ENCODE peak calls at places on chromosomes 5 and 9, in four cellular contexts. H is GM12865; C is GM13976; D is activated CD4-positive, alpha-beta T cell treated with anti-CD3 and anti-CD28 coated beads for 1 hour. M is an unnamed sample.

GRCh38 chr9:98706651-98707103 is 2.1 kb downstream of the GABBR2 start:
- DNase-seq in H (no peak), C (no peak), D (no peak), M (no peak)

GRCh38 chr5:115685480-115685879 is 59.6 kb upstream of the TMED7 start:
- DNase-seq in H (no peak), C (no peak), D (no peak), M (no peak)

GRCh38 chr9:34046784-34047379 is 1.8 kb downstream of the UBAP2 start:
- DNase-seq in H (peak), C (no peak), D (no peak), M (peak)

GRCh38 chr9:88949961-88950340 is 41.3 kb upstream of the S1PR3 start:
- DNase-seq in H (peak), C (no peak), D (no peak), M (no peak)

GRCh38 chr5:73783823-73784222 is 157.8 kb downstream of the ARHGEF28 start:
- DNase-seq in H (peak), C (no peak), D (no peak), M (no peak)

GRCh38 chr5:14109771-14110170 is 33.4 kb upstream of the TRIO start:
- DNase-seq in H (no peak), C (no peak), D (no peak), M (no peak)

GRCh38 chr5:116479776-116480675 is 94.6 kb downstream of the SEMA6A start:
- DNase-seq in H (no peak), C (no peak), D (no peak), M (no peak)

GRCh38 chr9:99748690-99749089 is 73.0 kb upstream of the NR4A3 start:
- DNase-seq in H (no peak), C (no peak), D (no peak), M (no peak)

GRCh38 chr9:84953797-84954695 is 284.5 kb downstream of the NTRK2 start:
- DNase-seq in H (peak), C (peak), D (no peak), M (no peak)

GRCh38 chr5:151284392-151284967 is 19.1 kb downstream of the SLC36A3 start:
- DNase-seq in H (peak), C (peak), D (no peak), M (no peak)

GRCh38 chr9:89808076-89808701 is 203.4 kb downstream of the GADD45G start:
- DNase-seq in H (peak), C (no peak), D (no peak), M (no peak)

GRCh38 chr5:135309391-135310327 is 89.4 kb downstream of the MACROH2A1 start:
- DNase-seq in H (no peak), C (no peak), D (no peak), M (no peak)

GRCh38 chr5:145937432-145938250 is 1.3 kb downstream of the SH3RF2 start:
- DNase-seq in H (peak), C (peak), D (no peak), M (no peak)

GRCh38 chr9:83199240-83199639 is 136.3 kb upstream of the RASEF start:
- DNase-seq in H (peak), C (no peak), D (no peak), M (no peak)

GRCh38 chr9:138044485-138045383 is 167.2 kb downstream of the CACNA1B start:
- DNase-seq in H (no peak), C (no peak), D (no peak), M (no peak)

GRCh38 chr9:69542942-69543704 is 129.0 kb downstream of the APBA1 start:
- DNase-seq in H (no peak), C (no peak), D (no peak), M (no peak)

GRCh38 chr5:40220260-40220659 is 459.5 kb upstream of the PTGER4 start:
- DNase-seq in H (no peak), C (no peak), D (no peak), M (no peak)

GRCh38 chr9:16371306-16371705 is 499.2 kb downstream of the BNC2 start:
- DNase-seq in H (peak), C (no peak), D (no peak), M (no peak)

GRCh38 chr9:126146254-126147145 is 180.1 kb upstream of the MVB12B start:
- DNase-seq in H (peak), C (peak), D (no peak), M (peak)

GRCh38 chr9:134403292-134403681 is 77.0 kb downstream of the RXRA start:
- DNase-seq in H (no peak), C (no peak), D (no peak), M (no peak)

GRCh38 chr9:134185536-134186011 is 21.2 kb upstream of the RNU6ATAC start:
- DNase-seq in H (peak), C (no peak), D (no peak), M (no peak)

GRCh38 chr9:125296843-125297372 is 35.3 kb downstream of the GAPVD1 start:
- DNase-seq in H (no peak), C (no peak), D (no peak), M (no peak)

GRCh38 chr5:66585291-66585690 is 10.9 kb upstream of the MAST4 start:
- DNase-seq in H (no peak), C (no peak), D (no peak), M (no peak)

GRCh38 chr5:90933298-90933697 is 374.7 kb downstream of the ADGRV1 start:
- DNase-seq in H (no peak), C (no peak), D (no peak), M (no peak)

GRCh38 chr9:92947268-92948031 is at the start of gene FGD3:
- DNase-seq in H (no peak), C (peak), D (no peak), M (no peak)

GRCh38 chr5:53019320-53019719 is 30.2 kb downstream of the ITGA2 start:
- DNase-seq in H (no peak), C (no peak), D (no peak), M (no peak)

GRCh38 chr5:142878638-142879037 is 108.5 kb downstream of the ARHGAP26 start:
- DNase-seq in H (no peak), C (no peak), D (no peak), M (no peak)

GRCh38 chr5:103059525-103059924 is 60.4 kb downstream of the GIN1 start:
- DNase-seq in H (no peak), C (no peak), D (no peak), M (no peak)

GRCh38 chr9:6007770-6008168 is 7.7 kb downstream of the RANBP6 start:
- DNase-seq in H (peak), C (peak), D (peak), M (no peak)

GRCh38 chr9:133973791-133974630 is 18.1 kb downstream of the VAV2 start:
- DNase-seq in H (no peak), C (no peak), D (no peak), M (no peak)

GRCh38 chr9:71763752-71764332 is 4.5 kb downstream of the CEMIP2 start:
- DNase-seq in H (no peak), C (no peak), D (no peak), M (no peak)

GRCh38 chr9:112072721-112073553 is 102.2 kb downstream of the SUSD1 start:
- DNase-seq in H (no peak), C (no peak), D (no peak), M (no peak)

GRCh38 chr5:173718469-173718868 is 102.0 kb upstream of the BOD1 start:
- DNase-seq in H (no peak), C (no peak), D (no peak), M (no peak)

GRCh38 chr5:154762700-154763099 is 7.5 kb downstream of the LARP1 start:
- DNase-seq in H (no peak), C (no peak), D (no peak), M (no peak)

GRCh38 chr9:95516736-95517558 is at the start of gene PTCH1:
- DNase-seq in H (no peak), C (no peak), D (no peak), M (no peak)

GRCh38 chr5:75601996-75602395 is 9.3 kb upstream of the ANKDD1B start:
- DNase-seq in H (no peak), C (no peak), D (no peak), M (no peak)